ENCODE peak calls at places on chromosomes 3 and 15, in five cellular contexts. B is H7, R is body of pancreas, Q is fibroblast of the aortic adventitia, V is A172. Y is an unnamed sample.
A peak's percentile ranks its signal among the peaks of the same experiment; 100 is the strongest.

GRCh38 chr3:127915115-127915936 is at the start of gene KBTBD12:
- DNase-seq in B (peak; percentile 57), R (peak; percentile 77), Q (no peak), V (no peak), Y (no peak)

GRCh38 chr3:137792633-137793271 is 28.6 kb downstream of the SOX14 start:
- DNase-seq in Q (peak; percentile 34), R (peak; percentile 65), V (peak; percentile 38), B (peak; percentile 55), Y (peak; percentile 12)

GRCh38 chr3:52144034-52144795 is 10.0 kb downstream of the POC1A start:
- DNase-seq in Q (peak; percentile 83), B (peak; percentile 97), R (peak; percentile 91), V (peak; percentile 70), Y (peak; percentile 27)

GRCh38 chr15:26028086-26028740 is 165.1 kb upstream of the ATP10A start:
- DNase-seq in V (no peak), R (no peak), B (no peak), Q (peak; percentile 9), Y (no peak)

GRCh38 chr3:120157681-120158080 is 63.4 kb upstream of the GSK3B start:
- DNase-seq in Q (no peak), B (no peak), R (no peak), V (no peak), Y (no peak)

GRCh38 chr15:58467722-58468436 is 36.1 kb downstream of the LIPC start:
- DNase-seq in R (peak; percentile 70), Q (no peak), V (no peak), B (no peak), Y (no peak)

GRCh38 chr3:49609815-49610214 is 55.5 kb downstream of the BSN start:
- DNase-seq in B (no peak), Q (no peak), V (no peak), R (peak; percentile 16), Y (no peak)

GRCh38 chr15:73602444-73602843 is 30.7 kb downstream of the NPTN start:
- DNase-seq in R (no peak), B (no peak), Q (no peak), V (no peak), Y (peak; percentile 25)

GRCh38 chr3:128279594-128279880 is 126.3 kb downstream of the EEFSEC start:
- DNase-seq in V (no peak), Q (no peak), B (no peak), R (no peak), Y (no peak)

GRCh38 chr3:33577588-33577987 is 137.4 kb upstream of the UBP1 start:
- DNase-seq in R (no peak), Q (no peak), B (peak; percentile 21), V (no peak), Y (no peak)

Y was measured in NCI-H226.